ENCODE peak calls at places on chromosomes 7 and 10, in six cellular contexts. U is Calu3, Q is anterior cingulate cortex, C is left cardiac atrium, E is psoas muscle, W is naive B cell. R is an unnamed sample.

GRCh38 chr10:66882271-66882670 is 43.6 kb upstream of the LRRTM3 start:
- DNase-seq in U (no peak), Q (no peak), C (no peak), E (no peak), W (no peak), R (no peak)

GRCh38 chr10:3680186-3680585 is 104.8 kb downstream of the KLF6 start:
- DNase-seq in U (no peak), Q (no peak), C (no peak), E (no peak), W (no peak), R (no peak)

GRCh38 chr7:18087687-18088078 is 60.0 kb upstream of the PRPS1L1 start:
- DNase-seq in U (peak; percentile 34), Q (no peak), C (peak; percentile 15), E (no peak), W (no peak), R (no peak)

GRCh38 chr7:47361746-47362215 is 220.1 kb downstream of the TNS3 start:
- DNase-seq in U (peak; percentile 76), Q (no peak), C (peak; percentile 54), E (no peak), W (no peak), R (no peak)

GRCh38 chr7:155395176-155395797 is 62.6 kb upstream of the EN2 start:
- DNase-seq in U (no peak), Q (no peak), C (no peak), E (no peak), W (no peak), R (no peak)

GRCh38 chr7:106848851-106849442 is 16.1 kb upstream of the PIK3CG start:
- DNase-seq in U (no peak), Q (no peak), C (no peak), E (no peak), W (no peak), R (no peak)

GRCh38 chr10:79444243-79445119 is 943 bp downstream of the ZCCHC24 start:
- DNase-seq in U (peak; percentile 61), Q (no peak), C (peak; percentile 82), E (peak; percentile 84), W (peak; percentile 51), R (peak; percentile 39)

GRCh38 chr7:42117201-42117600 is 119.8 kb downstream of the GLI3 start:
- DNase-seq in U (no peak), Q (no peak), C (no peak), E (no peak), W (no peak), R (no peak)

GRCh38 chr10:100966887-100967286 is 2.4 kb upstream of the SEMA4G start:
- DNase-seq in U (no peak), Q (no peak), C (no peak), E (no peak), W (no peak), R (no peak)

GRCh38 chr7:32059289-32060045 is 10.7 kb downstream of the PDE1C start:
- DNase-seq in U (no peak), Q (no peak), C (no peak), E (no peak), W (no peak), R (no peak)

GRCh38 chr10:89314676-89315075 is 12.8 kb downstream of the IFIT2 start:
- DNase-seq in U (no peak), Q (no peak), C (no peak), E (no peak), W (no peak), R (no peak)

GRCh38 chr7:2971914-2972530 is 71.6 kb downstream of the CARD11 start:
- DNase-seq in U (no peak), Q (no peak), C (no peak), E (no peak), W (peak; percentile 22), R (peak; percentile 60)

GRCh38 chr10:50577681-50578350 is 45.9 kb downstream of the SGMS1 start:
- DNase-seq in U (peak; percentile 30), Q (no peak), C (peak; percentile 50), E (no peak), W (peak; percentile 1), R (peak; percentile 10)

GRCh38 chr10:11509036-11509435 is 102.4 kb downstream of the USP6NL start:
- DNase-seq in U (no peak), Q (no peak), C (no peak), E (no peak), W (no peak), R (no peak)

GRCh38 chr7:92330835-92331438 is 85.2 kb downstream of the ANKIB1 start:
- DNase-seq in U (no peak), Q (no peak), C (no peak), E (no peak), W (no peak), R (no peak)

GRCh38 chr10:102231357-102232318 is 5.5 kb downstream of the ELOVL3 start:
- DNase-seq in U (peak; percentile 79), Q (no peak), C (peak; percentile 44), E (peak; percentile 53), W (peak; percentile 58), R (peak; percentile 45)

GRCh38 chr10:91120348-91120747 is 100.1 kb upstream of the PCGF5 start:
- DNase-seq in U (no peak), Q (no peak), C (no peak), E (no peak), W (no peak), R (no peak)

GRCh38 chr7:136179829-136180721 is 202.9 kb upstream of the MTPN start:
- DNase-seq in U (no peak), Q (no peak), C (no peak), E (no peak), W (no peak), R (no peak)

GRCh38 chr7:38409524-38409923 is 136.1 kb upstream of the TARP start:
- DNase-seq in U (no peak), Q (no peak), C (no peak), E (no peak), W (no peak), R (no peak)

GRCh38 chr10:36475746-36476145 is 649.7 kb upstream of the ANKRD30A start:
- DNase-seq in U (no peak), Q (no peak), C (no peak), E (no peak), W (no peak), R (no peak)

GRCh38 chr10:68973975-68974374 is 14.6 kb upstream of the KIFBP start:
- DNase-seq in U (no peak), Q (no peak), C (no peak), E (no peak), W (no peak), R (no peak)

GRCh38 chr10:30013684-30014246 is 45.6 kb downstream of the JCAD start:
- DNase-seq in U (no peak), Q (no peak), C (peak; percentile 76), E (peak; percentile 45), W (no peak), R (no peak)

GRCh38 chr7:131500357-131500756 is 56.1 kb downstream of the PODXL start:
- DNase-seq in U (no peak), Q (no peak), C (no peak), E (no peak), W (no peak), R (no peak)

GRCh38 chr10:77251297-77252013 is 386.2 kb downstream of the KCNMA1 start:
- DNase-seq in U (peak; percentile 62), Q (no peak), C (no peak), E (no peak), W (no peak), R (peak; percentile 26)

GRCh38 chr7:93442478-93443224 is 131.9 kb downstream of the CALCR start:
- DNase-seq in U (peak; percentile 70), Q (no peak), C (no peak), E (no peak), W (peak; percentile 30), R (peak; percentile 84)

GRCh38 chr7:73885975-73886798 is 25.2 kb downstream of the TMEM270 start:
- DNase-seq in U (no peak), Q (no peak), C (peak; percentile 74), E (peak; percentile 74), W (no peak), R (no peak)

GRCh38 chr7:27210441-27211083 is 10.7 kb upstream of the HOXA13 start:
- DNase-seq in U (peak; percentile 76), Q (no peak), C (peak; percentile 62), E (no peak), W (no peak), R (peak; percentile 65)

GRCh38 chr10:58807631-58808024 is 295.0 kb downstream of the BICC1 start:
- DNase-seq in U (peak; percentile 46), Q (no peak), C (no peak), E (no peak), W (no peak), R (no peak)

GRCh38 chr7:99380823-99381663 is 6.5 kb downstream of the ARPC1B start:
- DNase-seq in U (no peak), Q (no peak), C (no peak), E (no peak), W (peak; percentile 88), R (peak; percentile 90)

GRCh38 chr7:22196429-22196828 is 160.5 kb downstream of the RAPGEF5 start:
- DNase-seq in U (no peak), Q (no peak), C (no peak), E (no peak), W (no peak), R (no peak)

GRCh38 chr10:109403551-109403950 is 519.8 kb downstream of the XPNPEP1 start:
- DNase-seq in U (no peak), Q (no peak), C (no peak), E (no peak), W (no peak), R (no peak)

R was measured in NAMALWA.